ENCODE peak calls at places on chromosomes 2 and 18, in ten cellular contexts. C, H, U, P, K, T, J, B, D and Z are unnamed samples. For H3K4me1, the result is how much of the 10 kb centered on the place peaks cover.

GRCh38 chr18:75036941-75037516 is 171.9 kb downstream of the PTGR3 start:
- DNase-seq in C (no peak), H (no peak), U (no peak), P (no peak), K (no peak), T (no peak), J (no peak), B (no peak), D (peak), Z (no peak)

GRCh38 chr18:33937270-33937816 is 287.4 kb downstream of the NOL4 start:
- DNase-seq in C (no peak), H (no peak), U (no peak), P (no peak), K (no peak), T (no peak), J (no peak), B (no peak), D (no peak), Z (no peak)

GRCh38 chr2:128366746-128367511 is 48.3 kb upstream of the HS6ST1 start:
- DNase-seq in C (no peak), H (no peak), U (no peak), P (no peak), K (no peak), T (no peak), J (no peak), B (peak), D (no peak), Z (no peak)

GRCh38 chr2:28602136-28602660 is 106.3 kb downstream of the PLB1 start:
- DNase-seq in C (no peak), H (no peak), U (no peak), P (no peak), K (no peak), T (no peak), J (no peak), B (no peak), D (no peak), Z (no peak)

GRCh38 chr2:161178756-161179155 is 18.5 kb downstream of the TANK start:
- DNase-seq in C (no peak), H (no peak), U (no peak), P (no peak), K (no peak), T (no peak), J (no peak), B (no peak), D (no peak), Z (no peak)

GRCh38 chr18:42038936-42039335 is 83.9 kb downstream of the PIK3C3 start:
- DNase-seq in C (peak), H (no peak), U (no peak), P (no peak), K (no peak), T (no peak), J (no peak), B (no peak), D (peak), Z (no peak)

GRCh38 chr2:152627010-152627957 is 90.0 kb downstream of the PRPF40A start:
- DNase-seq in C (no peak), H (no peak), U (no peak), P (peak), K (no peak), T (peak), J (no peak), B (no peak), D (peak), Z (no peak)

GRCh38 chr2:144217853-144218633 is 301.9 kb downstream of the ZEB2 start:
- DNase-seq in C (no peak), H (no peak), U (no peak), P (no peak), K (no peak), T (no peak), J (no peak), B (no peak), D (no peak), Z (no peak)

GRCh38 chr18:37424507-37424906 is 141.1 kb downstream of the CELF4 start:
- DNase-seq in C (no peak), H (no peak), U (no peak), P (no peak), K (no peak), T (no peak), J (no peak), B (no peak), D (no peak), Z (no peak)

GRCh38 chr2:120203341-120204021 is 19.7 kb downstream of the TMEM185B start:
- DNase-seq in C (no peak), H (no peak), U (no peak), P (no peak), K (no peak), T (no peak), J (no peak), B (peak), D (peak), Z (no peak)

GRCh38 chr2:180050246-180050645 is 43.1 kb upstream of the CWC22 start:
- DNase-seq in C (no peak), H (no peak), U (no peak), P (no peak), K (no peak), T (no peak), J (no peak), B (no peak), D (peak), Z (no peak)

GRCh38 chr2:240564571-240565266 is 3.6 kb upstream of the RNPEPL1 start:
- DNase-seq in C (peak), H (no peak), U (no peak), P (no peak), K (no peak), T (no peak), J (peak), B (no peak), D (peak), Z (no peak)

GRCh38 chr2:102514061-102514785 is 41.2 kb downstream of the SLC9A4 start:
- DNase-seq in C (peak), H (no peak), U (no peak), P (peak), K (peak), T (peak), J (no peak), B (no peak), D (peak), Z (no peak)

GRCh38 chr2:57373530-57373929 is 673.1 kb upstream of the VRK2 start:
- DNase-seq in C (no peak), H (no peak), U (no peak), P (no peak), K (no peak), T (no peak), J (no peak), B (no peak), D (peak), Z (no peak)

GRCh38 chr18:79402209-79402576 is 6.5 kb downstream of the NFATC1 start:
- DNase-seq in C (no peak), H (peak), U (no peak), P (no peak), K (no peak), T (no peak), J (no peak), B (no peak), D (no peak), Z (peak)

GRCh38 chr2:133952896-133953295 is 301.0 kb upstream of the MGAT5 start:
- DNase-seq in C (no peak), H (no peak), U (no peak), P (no peak), K (no peak), T (no peak), J (no peak), B (no peak), D (no peak), Z (no peak)

GRCh38 chr18:58993260-58993659 is 128.6 kb downstream of the ZNF532 start:
- DNase-seq in C (no peak), H (no peak), U (no peak), P (no peak), K (no peak), T (peak), J (no peak), B (no peak), D (peak), Z (no peak)

DNA sequence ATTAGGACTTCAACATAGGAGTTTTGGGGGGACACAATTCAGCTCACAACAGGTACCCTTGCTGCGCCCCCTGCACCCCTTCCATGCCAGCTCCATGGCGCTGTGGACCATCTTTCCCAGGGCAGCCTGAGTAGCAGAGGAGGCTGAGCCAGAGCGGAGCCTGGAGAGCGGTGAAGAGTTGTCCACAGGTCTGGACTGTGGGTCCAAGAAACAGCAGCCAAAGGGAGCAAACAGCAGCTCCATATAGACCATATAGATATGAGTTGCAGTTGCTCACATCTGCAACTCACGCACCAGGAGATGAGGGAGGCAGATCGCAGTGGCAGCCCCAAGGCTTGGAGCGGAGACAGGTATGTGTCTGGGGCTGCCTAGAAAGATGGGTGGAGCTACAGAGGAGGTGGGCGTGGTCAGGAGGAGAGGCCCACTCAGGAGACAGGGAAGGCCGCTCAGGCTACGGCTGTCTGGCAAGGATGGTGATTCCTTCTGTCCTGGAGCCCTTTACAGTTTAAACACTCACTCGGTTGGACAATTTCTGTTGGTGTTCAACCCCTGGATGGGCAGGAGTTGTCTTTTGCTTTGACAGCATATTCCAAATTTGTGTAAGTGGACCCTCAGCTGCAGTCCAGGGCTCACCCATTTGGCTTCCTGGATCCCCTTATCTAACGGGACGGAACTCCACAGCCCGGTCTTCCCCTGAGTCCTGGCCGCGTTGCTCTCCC is 155.1 kb downstream of the LPIN1 start:
- DNase-seq in C (no peak), H (no peak), U (no peak), P (no peak), K (no peak), T (no peak), J (no peak), B (no peak), D (no peak), Z (no peak)
- TF ChIP-seq CTCF in C (no peak), H (no peak), U (no peak), P (no peak), K (no peak), T (no peak), J (no peak), B (no peak), D (no peak), Z (no peak)

GRCh38 chr18:55244520-55244919 is 285.3 kb upstream of the CCDC68 start:
- DNase-seq in C (no peak), H (no peak), U (no peak), P (no peak), K (no peak), T (no peak), J (no peak), B (no peak), D (peak), Z (no peak)

GRCh38 chr18:55245200-55245599 is 285.9 kb upstream of the CCDC68 start:
- DNase-seq in C (no peak), H (no peak), U (no peak), P (no peak), K (no peak), T (no peak), J (no peak), B (no peak), D (no peak), Z (no peak)

GRCh38 chr18:55246278-55246677 is 287.0 kb upstream of the CCDC68 start:
- DNase-seq in C (no peak), H (no peak), U (no peak), P (no peak), K (no peak), T (no peak), J (no peak), B (no peak), D (no peak), Z (no peak)

GRCh38 chr18:55243255-55243654 is 284.0 kb upstream of the CCDC68 start:
- DNase-seq in C (no peak), H (no peak), U (no peak), P (no peak), K (no peak), T (no peak), J (no peak), B (no peak), D (no peak), Z (no peak)

DNA sequence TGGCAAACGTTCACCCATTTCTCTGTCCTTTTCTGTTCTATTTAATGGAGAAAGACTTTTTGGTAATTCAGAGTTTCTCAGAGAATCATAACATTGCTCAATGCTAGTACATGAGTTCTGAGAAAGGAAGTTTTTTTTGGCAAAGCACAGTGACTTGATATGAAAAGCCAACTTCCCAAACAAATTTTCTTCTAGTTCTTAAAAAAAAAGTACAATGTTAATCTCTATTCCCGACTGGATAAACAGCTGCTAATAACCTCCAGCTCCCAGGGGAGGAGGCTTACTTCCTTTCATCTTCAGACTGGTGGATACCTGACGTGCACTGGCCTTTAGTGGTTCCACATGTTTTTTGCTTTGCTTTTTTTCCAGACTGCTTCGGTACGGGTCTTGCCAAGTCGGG is 284.6 kb upstream of the CCDC68 start:
- DNase-seq in C (no peak), H (no peak), U (peak), P (no peak), K (no peak), T (no peak), J (no peak), B (no peak), D (peak), Z (peak)
- H3K4me1 ChIP-seq in C (under half), H (under half), U (under half), P (under half), K (half or more), T (under half), J (under half), B (under half), D (under half), Z (under half)

DNA sequence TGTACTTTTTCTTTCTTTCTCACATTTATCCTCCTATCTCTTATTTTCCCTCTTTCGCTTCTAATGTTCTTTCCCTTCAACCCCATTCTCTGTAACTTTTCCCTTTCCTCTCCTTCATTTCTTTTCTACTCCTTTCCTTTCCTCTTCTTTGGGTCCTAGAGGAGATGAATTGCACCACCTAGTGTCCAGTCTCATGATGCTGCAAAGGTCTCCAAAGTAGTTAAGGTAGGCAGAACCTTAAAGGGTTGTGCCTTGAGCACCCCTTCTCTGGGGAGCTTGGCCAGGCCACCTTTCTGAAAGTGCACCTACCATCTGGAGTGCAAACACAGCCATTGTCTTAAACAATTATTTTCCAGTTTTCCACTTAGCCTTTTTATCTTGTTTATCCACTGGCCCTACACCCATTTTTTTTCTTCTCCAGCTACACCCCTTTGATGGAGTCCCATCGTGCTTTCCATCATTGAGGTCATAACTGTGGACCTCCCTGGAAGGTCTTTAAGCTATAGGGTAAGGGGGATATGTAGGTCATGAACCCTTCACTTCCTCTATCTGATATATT is 156.0 kb downstream of the ESCO1 start:
- DNase-seq in C (peak), H (no peak), U (peak), P (peak), K (peak), T (peak), J (peak), B (no peak), D (peak), Z (no peak)
- TF ChIP-seq CTCF in C (peak), H (peak), U (peak), P (peak), K (peak), T (peak), J (peak), B (peak), D (peak), Z (peak)

GRCh38 chr2:73915437-73915993 is 11.2 kb upstream of the DGUOK start:
- DNase-seq in C (no peak), H (no peak), U (no peak), P (no peak), K (no peak), T (no peak), J (no peak), B (no peak), D (no peak), Z (no peak)
- H3K4me1 ChIP-seq in C (under half), H (under half), U (under half), P (under half), K (under half), T (under half), J (under half), B (under half), D (under half), Z (under half)

GRCh38 chr2:215907147-215907546 is 106.2 kb downstream of the MREG start:
- DNase-seq in C (no peak), H (no peak), U (no peak), P (no peak), K (no peak), T (no peak), J (no peak), B (no peak), D (no peak), Z (no peak)

GRCh38 chr2:215914777-215915165 is 98.6 kb downstream of the MREG start:
- DNase-seq in C (no peak), H (no peak), U (no peak), P (no peak), K (no peak), T (no peak), J (no peak), B (no peak), D (no peak), Z (no peak)

GRCh38 chr2:215914067-215914776 is 99.1 kb downstream of the MREG start:
- DNase-seq in C (no peak), H (no peak), U (no peak), P (no peak), K (no peak), T (no peak), J (no peak), B (no peak), D (no peak), Z (no peak)

GRCh38 chr2:215911686-215912085 is 101.7 kb downstream of the MREG start:
- DNase-seq in C (no peak), H (no peak), U (no peak), P (no peak), K (no peak), T (no peak), J (no peak), B (no peak), D (no peak), Z (no peak)

GRCh38 chr2:215912299-215912842 is 101.0 kb downstream of the MREG start:
- DNase-seq in C (no peak), H (no peak), U (no peak), P (no peak), K (no peak), T (no peak), J (no peak), B (no peak), D (no peak), Z (no peak)
- TF ChIP-seq CTCF in C (no peak), H (no peak), U (no peak), P (no peak), K (no peak), T (no peak), J (no peak), B (no peak), D (peak), Z (no peak)

GRCh38 chr2:191249131-191249813 is 4.1 kb downstream of the MYO1B start:
- DNase-seq in C (no peak), H (no peak), U (no peak), P (no peak), K (no peak), T (no peak), J (no peak), B (no peak), D (peak), Z (no peak)
- H3K4me1 ChIP-seq in C (under half), H (under half), U (under half), P (under half), K (under half), T (half or more), J (under half), B (half or more), D (under half), Z (under half)

DNA sequence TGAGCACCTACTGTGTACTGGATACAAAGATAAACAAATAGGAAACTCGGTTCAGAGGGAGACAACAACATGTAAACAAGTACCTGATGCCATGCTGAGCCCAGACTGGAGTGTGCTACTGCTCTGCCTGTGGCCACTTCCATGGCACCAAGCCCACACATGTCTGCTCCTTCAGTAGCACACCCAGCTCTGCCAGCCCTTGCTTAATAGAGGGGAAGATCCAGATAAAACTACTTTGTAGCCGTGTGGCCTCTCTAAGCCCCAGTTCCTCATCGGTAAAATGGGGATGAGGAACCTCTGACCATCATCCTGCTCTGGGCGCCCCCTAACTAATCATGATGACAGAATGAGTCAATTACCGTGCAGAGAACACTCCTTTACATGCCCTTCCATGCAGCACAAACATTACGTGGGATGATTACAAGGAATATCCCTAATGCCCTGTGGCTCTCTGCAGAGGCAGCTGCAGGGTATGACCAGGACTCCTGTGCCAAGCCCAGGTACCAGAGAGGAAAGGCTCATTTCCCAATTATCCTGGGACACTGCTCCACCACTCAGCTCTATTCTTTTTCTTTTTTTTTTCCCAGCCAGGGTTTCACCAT is 34.9 kb downstream of the DNMT3A start:
- DNase-seq in C (no peak), H (peak), U (no peak), P (peak), K (peak), T (no peak), J (no peak), B (peak), D (no peak), Z (no peak)
- TF ChIP-seq CTCF in C (no peak), H (no peak), U (no peak), P (no peak), K (no peak), T (no peak), J (no peak), B (no peak), D (no peak), Z (no peak)

DNA sequence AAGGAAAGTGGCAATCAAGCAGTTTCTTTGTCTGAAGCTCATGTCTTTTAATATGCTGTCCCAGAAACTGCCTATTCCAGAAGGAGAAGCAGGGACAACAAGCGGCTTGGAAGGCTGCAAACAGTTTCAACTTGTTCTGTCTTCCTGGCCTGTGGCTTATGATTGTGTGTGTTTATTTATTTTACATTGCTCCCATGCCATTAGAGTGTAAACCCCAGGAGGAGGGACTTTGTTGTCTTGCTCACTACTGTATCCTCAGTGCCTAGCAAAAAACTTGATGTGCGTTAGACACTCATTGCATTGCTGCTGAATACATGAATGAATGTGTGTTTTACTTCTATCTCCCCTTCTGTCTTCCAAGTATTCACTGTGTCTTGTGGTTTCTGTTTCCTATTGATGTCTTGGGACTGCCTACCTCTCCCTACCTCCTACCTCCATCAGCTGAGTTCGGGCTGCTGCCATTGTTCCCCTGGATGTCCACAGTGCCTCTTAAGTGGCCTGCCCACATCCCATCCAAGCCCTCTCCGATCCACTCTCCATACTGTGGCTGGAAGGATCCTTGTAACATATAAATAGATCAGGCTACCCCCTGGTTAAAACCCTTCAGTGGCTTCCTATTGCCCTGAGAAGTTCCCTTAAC is 261.4 kb downstream of the DYSF start:
- DNase-seq in C (no peak), H (no peak), U (no peak), P (no peak), K (no peak), T (no peak), J (no peak), B (no peak), D (no peak), Z (no peak)
- H3K4me1 ChIP-seq in C (under half), H (half or more), U (under half), P (under half), K (half or more), T (under half), J (under half), B (under half), D (half or more), Z (under half)